ENCODE peak calls at places on chromosome 15, in seven cellular contexts. One of them, this sample, is unnamed. For H3K9me3, the result is how much of the 10 kb centered on the place peaks cover.

GRCh38 chr15:64566629-64567427 is 106.5 kb downstream of the ZNF609 start:
- DNase-seq in SK-N-SH: no peak
- DNase-seq in OCI-LY7: no peak
- DNase-seq in uterus: no peak
- DNase-seq in upper lobe of right lung: no peak
- DNase-seq in left lung: no peak
- DNase-seq in CD8-positive, alpha-beta T cell: no peak
- DNase-seq in this sample: no peak

GRCh38 chr15:50808728-50809127 is 43.2 kb upstream of the SPPL2A start:
- DNase-seq in SK-N-SH: no peak
- DNase-seq in OCI-LY7: no peak
- DNase-seq in uterus: no peak
- DNase-seq in upper lobe of right lung: no peak
- DNase-seq in left lung: no peak
- DNase-seq in CD8-positive, alpha-beta T cell: no peak
- DNase-seq in this sample: no peak

GRCh38 chr15:78685157-78685830 is 44.3 kb upstream of the CHRNB4 start:
- DNase-seq in SK-N-SH: peak
- DNase-seq in OCI-LY7: no peak
- DNase-seq in uterus: no peak
- DNase-seq in upper lobe of right lung: no peak
- DNase-seq in left lung: no peak
- DNase-seq in CD8-positive, alpha-beta T cell: no peak
- DNase-seq in this sample: no peak

GRCh38 chr15:56869573-56869972 is 48.9 kb upstream of the TCF12 start:
- DNase-seq in SK-N-SH: peak
- DNase-seq in OCI-LY7: peak
- DNase-seq in uterus: peak
- DNase-seq in upper lobe of right lung: no peak
- DNase-seq in left lung: peak
- DNase-seq in CD8-positive, alpha-beta T cell: no peak
- DNase-seq in this sample: no peak

GRCh38 chr15:58748040-58748786 is 1.3 kb downstream of the ADAM10 start:
- DNase-seq in SK-N-SH: no peak
- DNase-seq in OCI-LY7: peak
- DNase-seq in uterus: no peak
- DNase-seq in upper lobe of right lung: no peak
- DNase-seq in left lung: no peak
- DNase-seq in CD8-positive, alpha-beta T cell: peak
- DNase-seq in this sample: no peak

GRCh38 chr15:70447927-70448698 is 315.2 kb downstream of the UACA start:
- DNase-seq in SK-N-SH: peak
- DNase-seq in OCI-LY7: no peak
- DNase-seq in uterus: no peak
- DNase-seq in upper lobe of right lung: no peak
- DNase-seq in left lung: peak
- DNase-seq in CD8-positive, alpha-beta T cell: peak
- DNase-seq in this sample: no peak

GRCh38 chr15:57165992-57166391 is 210.3 kb upstream of the CGNL1 start:
- DNase-seq in SK-N-SH: no peak
- DNase-seq in OCI-LY7: no peak
- DNase-seq in uterus: no peak
- DNase-seq in upper lobe of right lung: no peak
- DNase-seq in left lung: no peak
- DNase-seq in CD8-positive, alpha-beta T cell: no peak
- DNase-seq in this sample: no peak

GRCh38 chr15:34065261-34065660 is 26.3 kb upstream of the AVEN start:
- DNase-seq in SK-N-SH: no peak
- DNase-seq in OCI-LY7: no peak
- DNase-seq in uterus: no peak
- DNase-seq in upper lobe of right lung: no peak
- DNase-seq in left lung: no peak
- DNase-seq in CD8-positive, alpha-beta T cell: no peak
- DNase-seq in this sample: no peak

GRCh38 chr15:48221885-48222284 is 15.8 kb downstream of the SLC12A1 start:
- DNase-seq in SK-N-SH: no peak
- DNase-seq in OCI-LY7: no peak
- DNase-seq in uterus: no peak
- DNase-seq in upper lobe of right lung: no peak
- DNase-seq in left lung: no peak
- DNase-seq in CD8-positive, alpha-beta T cell: no peak
- DNase-seq in this sample: no peak

GRCh38 chr15:70794596-70795310 is 31.4 kb upstream of the UACA start:
- DNase-seq in SK-N-SH: no peak
- DNase-seq in OCI-LY7: no peak
- DNase-seq in uterus: no peak
- DNase-seq in upper lobe of right lung: no peak
- DNase-seq in left lung: no peak
- DNase-seq in CD8-positive, alpha-beta T cell: no peak
- DNase-seq in this sample: no peak

GRCh38 chr15:60534546-60534945 is 55.6 kb upstream of the ICE2 start:
- DNase-seq in SK-N-SH: no peak
- DNase-seq in OCI-LY7: no peak
- DNase-seq in uterus: no peak
- DNase-seq in upper lobe of right lung: no peak
- DNase-seq in left lung: no peak
- DNase-seq in CD8-positive, alpha-beta T cell: no peak
- DNase-seq in this sample: no peak

GRCh38 chr15:60531811-60532210 is 52.9 kb upstream of the ICE2 start:
- DNase-seq in SK-N-SH: no peak
- DNase-seq in OCI-LY7: no peak
- DNase-seq in uterus: no peak
- DNase-seq in upper lobe of right lung: no peak
- DNase-seq in left lung: no peak
- DNase-seq in CD8-positive, alpha-beta T cell: no peak
- DNase-seq in this sample: no peak

GRCh38 chr15:60535743-60536142 is 56.8 kb upstream of the ICE2 start:
- DNase-seq in SK-N-SH: no peak
- DNase-seq in OCI-LY7: no peak
- DNase-seq in uterus: no peak
- DNase-seq in upper lobe of right lung: no peak
- DNase-seq in left lung: no peak
- DNase-seq in CD8-positive, alpha-beta T cell: no peak
- DNase-seq in this sample: no peak

GRCh38 chr15:60535265-60535664 is 56.3 kb upstream of the ICE2 start:
- DNase-seq in SK-N-SH: no peak
- DNase-seq in OCI-LY7: no peak
- DNase-seq in uterus: no peak
- DNase-seq in upper lobe of right lung: no peak
- DNase-seq in left lung: no peak
- DNase-seq in CD8-positive, alpha-beta T cell: no peak
- DNase-seq in this sample: no peak

DNA sequence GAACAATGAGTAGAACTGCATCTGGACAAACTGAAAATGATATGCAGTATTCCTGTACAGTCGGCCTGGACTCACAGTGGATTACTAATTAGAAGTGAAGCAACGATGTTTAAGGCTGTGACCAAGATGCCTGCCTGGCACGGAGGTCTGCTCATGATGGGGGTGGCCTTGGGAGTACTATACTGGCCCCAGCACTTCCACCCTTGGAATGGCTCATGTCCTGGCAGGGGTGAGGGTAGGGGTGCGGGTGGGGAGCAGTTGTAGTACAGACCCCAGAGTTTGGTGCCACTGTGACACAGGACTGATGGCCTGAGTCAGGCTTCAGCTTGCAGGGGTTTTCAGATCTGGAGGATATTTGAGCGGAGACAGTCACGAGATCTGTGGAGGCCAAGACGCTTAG is 55.1 kb upstream of the ICE2 start:
- DNase-seq in SK-N-SH: no peak
- DNase-seq in OCI-LY7: no peak
- DNase-seq in uterus: no peak
- DNase-seq in upper lobe of right lung: no peak
- DNase-seq in left lung: no peak
- DNase-seq in CD8-positive, alpha-beta T cell: no peak
- DNase-seq in this sample: no peak
- H3K9me3 ChIP-seq in SK-N-SH: under half
- H3K9me3 ChIP-seq in OCI-LY7: under half
- H3K9me3 ChIP-seq in uterus: under half
- H3K9me3 ChIP-seq in upper lobe of right lung: under half
- H3K9me3 ChIP-seq in left lung: under half
- H3K9me3 ChIP-seq in CD8-positive, alpha-beta T cell: under half
- H3K9me3 ChIP-seq in this sample: under half

GRCh38 chr15:20368974-20369373 is 172.6 kb downstream of the GOLGA6L6 start:
- DNase-seq in SK-N-SH: no peak
- DNase-seq in OCI-LY7: no peak
- DNase-seq in uterus: no peak
- DNase-seq in upper lobe of right lung: no peak
- DNase-seq in left lung: no peak
- DNase-seq in CD8-positive, alpha-beta T cell: no peak
- DNase-seq in this sample: no peak

GRCh38 chr15:20367093-20367492 is 174.5 kb downstream of the GOLGA6L6 start:
- DNase-seq in SK-N-SH: no peak
- DNase-seq in OCI-LY7: no peak
- DNase-seq in uterus: no peak
- DNase-seq in upper lobe of right lung: no peak
- DNase-seq in left lung: no peak
- DNase-seq in CD8-positive, alpha-beta T cell: no peak
- DNase-seq in this sample: no peak
- H3K9me3 ChIP-seq in SK-N-SH: under half
- H3K9me3 ChIP-seq in OCI-LY7: under half
- H3K9me3 ChIP-seq in uterus: under half
- H3K9me3 ChIP-seq in upper lobe of right lung: under half
- H3K9me3 ChIP-seq in left lung: under half
- H3K9me3 ChIP-seq in CD8-positive, alpha-beta T cell: under half
- H3K9me3 ChIP-seq in this sample: under half

GRCh38 chr15:79919090-79919748 is 22.4 kb upstream of the MTHFS start:
- DNase-seq in SK-N-SH: no peak
- DNase-seq in OCI-LY7: no peak
- DNase-seq in uterus: no peak
- DNase-seq in upper lobe of right lung: no peak
- DNase-seq in left lung: peak
- DNase-seq in CD8-positive, alpha-beta T cell: no peak
- DNase-seq in this sample: no peak

GRCh38 chr15:79919749-79920511 is 23.1 kb upstream of the MTHFS start:
- DNase-seq in SK-N-SH: no peak
- DNase-seq in OCI-LY7: peak
- DNase-seq in uterus: no peak
- DNase-seq in upper lobe of right lung: no peak
- DNase-seq in left lung: no peak
- DNase-seq in CD8-positive, alpha-beta T cell: no peak
- DNase-seq in this sample: no peak

GRCh38 chr15:79918278-79918677 is 21.5 kb upstream of the MTHFS start:
- DNase-seq in SK-N-SH: no peak
- DNase-seq in OCI-LY7: no peak
- DNase-seq in uterus: no peak
- DNase-seq in upper lobe of right lung: no peak
- DNase-seq in left lung: peak
- DNase-seq in CD8-positive, alpha-beta T cell: no peak
- DNase-seq in this sample: no peak

GRCh38 chr15:79914728-79915127 is 17.9 kb upstream of the MTHFS start:
- DNase-seq in SK-N-SH: no peak
- DNase-seq in OCI-LY7: no peak
- DNase-seq in uterus: no peak
- DNase-seq in upper lobe of right lung: no peak
- DNase-seq in left lung: no peak
- DNase-seq in CD8-positive, alpha-beta T cell: no peak
- DNase-seq in this sample: no peak

DNA sequence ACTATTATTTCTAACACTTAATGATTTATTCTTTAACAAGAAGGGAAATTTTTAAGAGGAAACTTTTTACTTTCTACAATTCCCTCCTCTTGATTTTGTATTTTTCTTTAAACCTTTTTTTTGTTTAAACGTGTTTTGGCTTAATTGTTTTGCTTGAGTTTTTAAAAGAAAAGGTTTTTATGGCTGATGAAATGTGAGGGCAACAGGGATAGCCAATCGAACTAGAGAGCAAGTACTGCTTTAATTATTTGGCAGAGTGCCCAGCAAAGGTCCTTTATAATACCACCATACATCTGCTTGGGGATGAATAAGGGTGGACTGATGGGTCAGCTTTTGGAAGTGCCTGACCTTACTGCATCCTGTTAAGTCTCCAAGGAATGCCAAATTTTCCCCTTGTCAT is 19.6 kb upstream of the MTHFS start:
- DNase-seq in SK-N-SH: no peak
- DNase-seq in OCI-LY7: no peak
- DNase-seq in uterus: no peak
- DNase-seq in upper lobe of right lung: no peak
- DNase-seq in left lung: no peak
- DNase-seq in CD8-positive, alpha-beta T cell: no peak
- DNase-seq in this sample: no peak
- H3K9me3 ChIP-seq in SK-N-SH: under half
- H3K9me3 ChIP-seq in OCI-LY7: half or more
- H3K9me3 ChIP-seq in uterus: under half
- H3K9me3 ChIP-seq in upper lobe of right lung: half or more
- H3K9me3 ChIP-seq in left lung: under half
- H3K9me3 ChIP-seq in CD8-positive, alpha-beta T cell: under half
- H3K9me3 ChIP-seq in this sample: under half

GRCh38 chr15:54810496-54810895 is 386.2 kb downstream of the RSL24D1 start:
- DNase-seq in SK-N-SH: no peak
- DNase-seq in OCI-LY7: no peak
- DNase-seq in uterus: no peak
- DNase-seq in upper lobe of right lung: no peak
- DNase-seq in left lung: no peak
- DNase-seq in CD8-positive, alpha-beta T cell: no peak
- DNase-seq in this sample: no peak
- H3K9me3 ChIP-seq in SK-N-SH: under half
- H3K9me3 ChIP-seq in OCI-LY7: under half
- H3K9me3 ChIP-seq in uterus: under half
- H3K9me3 ChIP-seq in upper lobe of right lung: under half
- H3K9me3 ChIP-seq in left lung: under half
- H3K9me3 ChIP-seq in CD8-positive, alpha-beta T cell: under half
- H3K9me3 ChIP-seq in this sample: under half

DNA sequence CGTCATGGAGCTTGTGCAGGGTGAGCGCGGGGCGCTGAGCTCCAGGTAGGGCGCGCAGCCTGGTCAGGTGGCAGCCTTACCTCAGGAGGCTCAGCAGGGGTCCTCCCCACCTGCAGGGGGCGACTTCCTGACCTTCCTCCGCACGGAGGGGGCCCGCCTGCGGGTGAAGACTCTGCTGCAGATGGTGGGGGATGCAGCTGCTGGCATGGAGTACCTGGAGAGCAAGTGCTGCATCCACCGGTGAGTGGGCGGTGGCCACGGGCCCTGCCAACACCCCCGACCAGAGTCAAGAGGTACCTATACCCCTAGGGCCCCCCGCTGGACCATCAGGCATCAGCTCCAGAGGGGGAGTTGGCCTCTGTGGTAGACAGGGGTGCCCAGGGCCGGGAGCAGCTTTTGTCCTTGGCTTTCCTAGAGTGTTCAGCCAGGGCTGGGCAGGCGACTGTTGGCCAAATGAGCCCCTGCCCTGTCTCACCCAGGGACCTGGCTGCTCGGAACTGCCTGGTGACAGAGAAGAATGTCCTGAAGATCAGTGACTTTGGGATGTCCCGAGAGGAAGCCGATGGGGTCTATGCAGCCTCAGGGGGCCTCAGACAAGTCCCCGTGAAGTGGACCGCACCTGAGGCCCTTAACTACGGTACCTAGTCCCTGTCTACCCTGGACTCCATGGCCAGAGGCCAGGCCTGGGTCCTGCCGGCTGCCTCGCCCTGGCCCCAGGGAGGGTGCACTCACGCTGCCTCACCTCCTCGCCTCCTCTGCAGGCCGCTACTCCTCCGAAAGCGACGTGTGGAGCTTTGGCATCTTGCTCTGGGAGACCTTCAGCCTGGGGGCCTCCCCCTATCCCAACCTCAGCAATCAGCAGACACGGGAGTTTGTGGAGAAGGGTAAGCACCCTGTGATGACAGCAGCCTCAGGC is 9.1 kb downstream of the FES start:
- DNase-seq in SK-N-SH: peak
- DNase-seq in OCI-LY7: peak
- DNase-seq in uterus: no peak
- DNase-seq in upper lobe of right lung: no peak
- DNase-seq in left lung: peak
- DNase-seq in CD8-positive, alpha-beta T cell: no peak
- DNase-seq in this sample: no peak
- H3K9me3 ChIP-seq in SK-N-SH: under half
- H3K9me3 ChIP-seq in OCI-LY7: under half
- H3K9me3 ChIP-seq in uterus: under half
- H3K9me3 ChIP-seq in upper lobe of right lung: under half
- H3K9me3 ChIP-seq in left lung: under half
- H3K9me3 ChIP-seq in CD8-positive, alpha-beta T cell: under half
- H3K9me3 ChIP-seq in this sample: under half